ENCODE peak calls at places on chromosome 4, in nine cellular contexts. S is neural progenitor cell, B is trophoblast cell, I is GM23248, T is neuronal stem cell, L is fibroblast of lung, N is IMR-90, V is HCT116, A is SK-N-SH. Y is an unnamed sample.

GRCh38 chr4:76595435-76595834 is 160.4 kb downstream of the SHROOM3 start:
- DNase-seq in S (no peak), B (no peak), I (no peak), T (no peak), L (no peak), N (no peak), V (no peak), A (no peak), Y (no peak)

GRCh38 chr4:11011249-11011648 is 326.7 kb upstream of the CLNK start:
- DNase-seq in S (no peak), B (peak; percentile 16), I (no peak), T (no peak), L (no peak), N (no peak), V (no peak), A (no peak), Y (no peak)

GRCh38 chr4:164977243-164978164 is at the start of gene TRIM61:
- DNase-seq in S (no peak), B (no peak), I (no peak), T (peak; percentile 65), L (peak; percentile 68), N (peak; percentile 54), V (no peak), A (peak; percentile 11), Y (no peak)

GRCh38 chr4:83548151-83548905 is 12.4 kb downstream of the GPAT3 start:
- DNase-seq in S (no peak), B (peak; percentile 89), I (peak; percentile 98), T (no peak), L (peak; percentile 95), N (peak; percentile 97), V (peak; percentile 99), A (no peak), Y (peak; percentile 19)

GRCh38 chr4:113686950-113687718 is 74.4 kb downstream of the CAMK2D start:
- DNase-seq in S (no peak), B (no peak), I (peak; percentile 17), T (no peak), L (peak; percentile 64), N (peak; percentile 55), V (no peak), A (no peak), Y (no peak)

GRCh38 chr4:9921326-9921725 is 100.0 kb downstream of the SLC2A9 start:
- DNase-seq in S (peak; percentile 77), B (no peak), I (no peak), T (peak; percentile 11), L (no peak), N (no peak), V (no peak), A (no peak), Y (peak; percentile 75)

GRCh38 chr4:75745192-75745591 is 20.8 kb downstream of the USO1 start:
- DNase-seq in S (no peak), B (no peak), I (peak; percentile 87), T (no peak), L (peak; percentile 67), N (peak; percentile 85), V (no peak), A (no peak), Y (no peak)

GRCh38 chr4:151874328-151874727 is 113.5 kb upstream of the GATB start:
- DNase-seq in S (peak; percentile 78), B (no peak), I (no peak), T (peak; percentile 54), L (no peak), N (no peak), V (no peak), A (no peak), Y (peak; percentile 50)

GRCh38 chr4:59553063-59553738 is 1646.9 kb upstream of the ADGRL3 start:
- DNase-seq in S (no peak), B (peak; percentile 53), I (peak; percentile 0), T (no peak), L (no peak), N (no peak), V (no peak), A (peak; percentile 0), Y (no peak)

GRCh38 chr4:16684083-16684482 is 214.4 kb downstream of the LDB2 start:
- DNase-seq in S (no peak), B (no peak), I (peak; percentile 85), T (no peak), L (peak; percentile 66), N (peak; percentile 91), V (no peak), A (no peak), Y (no peak)

GRCh38 chr4:138450546-138450945 is 208.4 kb upstream of the SLC7A11 start:
- DNase-seq in S (no peak), B (no peak), I (no peak), T (no peak), L (no peak), N (no peak), V (no peak), A (no peak), Y (no peak)

GRCh38 chr4:128707864-128708263 is 101.6 kb upstream of the JADE1 start:
- DNase-seq in S (no peak), B (no peak), I (peak; percentile 82), T (no peak), L (peak; percentile 44), N (peak; percentile 25), V (no peak), A (no peak), Y (no peak)

GRCh38 chr4:186688150-186688943 is 35.3 kb downstream of the FAT1 start:
- DNase-seq in S (peak; percentile 65), B (no peak), I (no peak), T (no peak), L (no peak), N (no peak), V (no peak), A (no peak), Y (peak; percentile 67)

GRCh38 chr4:8558080-8558960 is 21.9 kb upstream of the GPR78 start:
- DNase-seq in S (no peak), B (peak; percentile 80), I (peak; percentile 85), T (no peak), L (no peak), N (no peak), V (no peak), A (no peak), Y (no peak)

GRCh38 chr4:108035691-108036090 is 46.0 kb downstream of the HADH start:
- DNase-seq in S (no peak), B (no peak), I (no peak), T (no peak), L (no peak), N (no peak), V (no peak), A (no peak), Y (no peak)

GRCh38 chr4:54550415-54551171 is 107.2 kb upstream of the KIT start:
- DNase-seq in S (peak; percentile 15), B (peak; percentile 47), I (peak; percentile 71), T (no peak), L (peak; percentile 33), N (peak; percentile 40), V (no peak), A (no peak), Y (peak; percentile 36)

GRCh38 chr4:101355767-101356702 is 8.7 kb upstream of the PPP3CA start:
- DNase-seq in S (no peak), B (peak; percentile 28), I (peak; percentile 85), T (no peak), L (peak; percentile 92), N (peak; percentile 92), V (peak; percentile 74), A (no peak), Y (no peak)

DNA sequence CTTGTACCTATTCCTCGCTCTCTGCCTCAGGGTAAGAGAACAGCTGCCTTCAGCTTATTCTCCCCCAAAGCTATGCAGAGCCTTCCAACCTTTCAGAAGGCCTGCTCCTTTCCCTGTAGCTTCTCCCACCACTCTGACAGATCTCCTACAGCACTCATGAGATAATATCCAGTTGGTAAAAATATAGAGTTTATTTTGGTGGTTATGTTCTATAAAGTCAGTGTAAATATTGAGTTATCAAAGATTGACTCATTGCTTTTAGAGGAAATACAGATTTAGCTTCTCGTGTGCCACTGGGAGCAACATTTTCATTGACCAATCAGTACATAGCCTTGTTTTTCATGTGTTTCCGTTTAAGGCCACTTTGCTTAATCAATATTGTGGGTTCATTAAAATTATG is 216.2 kb upstream of the TECRL start:
- DNase-seq in S (no peak), B (no peak), I (no peak), T (no peak), L (no peak), N (no peak), V (no peak), A (no peak), Y (no peak)
- H2AFZ ChIP-seq in S (no peak overlapping the region), B (no peak overlapping the region), I (no peak overlapping the region), T (no peak overlapping the region), L (no peak overlapping the region), N (no peak overlapping the region), V (no peak overlapping the region), A (no peak overlapping the region), Y (no peak overlapping the region)

GRCh38 chr4:73619351-73619750 is 885 bp downstream of the RASSF6 start:
- DNase-seq in S (no peak), B (no peak), I (no peak), T (no peak), L (no peak), N (no peak), V (no peak), A (no peak), Y (no peak)
- H3K27ac ChIP-seq in S (no peak overlapping the region), B (no peak overlapping the region), I (no peak overlapping the region), T (no peak overlapping the region), L (no peak overlapping the region), N (no peak overlapping the region), V (no peak overlapping the region), A (no peak overlapping the region), Y (no peak overlapping the region)

DNA sequence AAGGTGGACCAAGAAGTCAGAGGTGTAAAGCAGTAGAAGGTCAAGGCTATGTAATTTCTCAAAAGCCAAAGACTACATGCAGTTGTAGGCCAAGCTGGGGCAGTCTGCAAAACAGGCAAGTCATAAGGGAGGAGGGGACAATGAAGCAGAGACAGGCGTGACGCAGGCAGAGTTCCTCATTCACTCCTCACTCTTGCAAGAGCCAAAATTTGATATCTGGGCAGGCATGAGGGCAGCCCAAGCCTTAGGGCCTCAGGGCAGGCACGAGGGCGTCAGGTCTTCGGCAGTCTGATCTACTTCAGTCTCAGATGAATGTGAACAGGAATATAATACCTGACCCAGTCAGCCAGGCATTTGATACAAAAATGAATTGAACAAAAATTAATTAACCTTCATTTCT is 86.4 kb upstream of the AGA start:
- DNase-seq in S (no peak), B (peak; percentile 91), I (no peak), T (no peak), L (no peak), N (no peak), V (no peak), A (no peak), Y (no peak)
- H2AFZ ChIP-seq in S (no peak overlapping the region), B (no peak overlapping the region), I (no peak overlapping the region), T (no peak overlapping the region), L (no peak overlapping the region), N (no peak overlapping the region), V (no peak overlapping the region), A (no peak overlapping the region), Y (peak overlapping the region; percentile 28)

GRCh38 chr4:48152259-48152658 is 18.2 kb upstream of the TXK start:
- DNase-seq in S (no peak), B (no peak), I (no peak), T (no peak), L (no peak), N (no peak), V (no peak), A (no peak), Y (no peak)
- H3K27ac ChIP-seq in S (no peak overlapping the region), B (no peak overlapping the region), I (no peak overlapping the region), T (no peak overlapping the region), L (no peak overlapping the region), N (no peak overlapping the region), V (no peak overlapping the region), A (no peak overlapping the region), Y (no peak overlapping the region)

GRCh38 chr4:123898941-123899666 is 502.5 kb downstream of the SPRY1 start:
- DNase-seq in S (no peak), B (no peak), I (no peak), T (no peak), L (no peak), N (no peak), V (no peak), A (no peak), Y (peak; percentile 5)
- H2AFZ ChIP-seq in S (peak overlapping the region; percentile 73), B (no peak overlapping the region), I (no peak overlapping the region), T (peak overlapping the region; percentile 64), L (no peak overlapping the region), N (no peak overlapping the region), V (no peak overlapping the region), A (peak overlapping the region; percentile 1), Y (peak overlapping the region; percentile 56)

Y was measured in GM23338.